ENCODE peak calls at places on chromosomes 3 and 15, in seven cellular contexts. One of them, this sample, is unnamed.

GRCh38 chr3:101150504-101150903 is 157.3 kb upstream of the ABI3BP start:
- DNase-seq in Peyer's patch: no peak
- DNase-seq in neural progenitor cell: no peak
- DNase-seq in brain microvascular endothelial cell: no peak
- DNase-seq in WTC11: no peak
- DNase-seq in choroid plexus epithelial cell: no peak
- DNase-seq in pancreas: no peak
- DNase-seq in this sample: no peak

GRCh38 chr3:32882603-32883025 is 64.8 kb downstream of the TRIM71 start:
- DNase-seq in WTC11: no peak
- DNase-seq in Peyer's patch: no peak
- DNase-seq in brain microvascular endothelial cell: no peak
- DNase-seq in neural progenitor cell: no peak
- DNase-seq in pancreas: no peak
- DNase-seq in choroid plexus epithelial cell: no peak
- DNase-seq in this sample: no peak

GRCh38 chr15:39403674-39404117 is 177.2 kb upstream of the THBS1 start:
- DNase-seq in Peyer's patch: no peak
- DNase-seq in neural progenitor cell: no peak
- DNase-seq in choroid plexus epithelial cell: peak
- DNase-seq in brain microvascular endothelial cell: peak
- DNase-seq in pancreas: no peak
- DNase-seq in WTC11: no peak
- DNase-seq in this sample: no peak

GRCh38 chr3:112376996-112377395 is 44.0 kb downstream of the CD200 start:
- DNase-seq in Peyer's patch: no peak
- DNase-seq in neural progenitor cell: no peak
- DNase-seq in pancreas: no peak
- DNase-seq in choroid plexus epithelial cell: peak
- DNase-seq in WTC11: no peak
- DNase-seq in brain microvascular endothelial cell: peak
- DNase-seq in this sample: no peak

GRCh38 chr3:62237296-62237948 is 135.9 kb downstream of the FEZF2 start:
- DNase-seq in brain microvascular endothelial cell: no peak
- DNase-seq in WTC11: no peak
- DNase-seq in choroid plexus epithelial cell: no peak
- DNase-seq in neural progenitor cell: no peak
- DNase-seq in pancreas: no peak
- DNase-seq in Peyer's patch: no peak
- DNase-seq in this sample: no peak

GRCh38 chr15:70127288-70127746 is 29.6 kb upstream of the TLE3 start:
- DNase-seq in choroid plexus epithelial cell: no peak
- DNase-seq in pancreas: no peak
- DNase-seq in Peyer's patch: peak
- DNase-seq in neural progenitor cell: no peak
- DNase-seq in WTC11: no peak
- DNase-seq in brain microvascular endothelial cell: no peak
- DNase-seq in this sample: no peak

GRCh38 chr3:31448035-31448881 is 84.5 kb upstream of the STT3B start:
- DNase-seq in Peyer's patch: peak
- DNase-seq in pancreas: peak
- DNase-seq in WTC11: peak
- DNase-seq in brain microvascular endothelial cell: no peak
- DNase-seq in neural progenitor cell: peak
- DNase-seq in choroid plexus epithelial cell: peak
- DNase-seq in this sample: no peak

GRCh38 chr3:24475945-24476344 is 18.7 kb downstream of the THRB start:
- DNase-seq in choroid plexus epithelial cell: no peak
- DNase-seq in pancreas: no peak
- DNase-seq in WTC11: no peak
- DNase-seq in neural progenitor cell: no peak
- DNase-seq in brain microvascular endothelial cell: no peak
- DNase-seq in Peyer's patch: no peak
- DNase-seq in this sample: no peak

GRCh38 chr3:164452707-164453106 is 625.6 kb downstream of the SI start:
- DNase-seq in choroid plexus epithelial cell: peak
- DNase-seq in WTC11: no peak
- DNase-seq in pancreas: no peak
- DNase-seq in brain microvascular endothelial cell: no peak
- DNase-seq in neural progenitor cell: no peak
- DNase-seq in Peyer's patch: no peak
- DNase-seq in this sample: no peak

GRCh38 chr3:34011171-34012101 is 213.0 kb downstream of the PDCD6IP start:
- DNase-seq in pancreas: no peak
- DNase-seq in choroid plexus epithelial cell: peak
- DNase-seq in Peyer's patch: no peak
- DNase-seq in WTC11: no peak
- DNase-seq in neural progenitor cell: peak
- DNase-seq in brain microvascular endothelial cell: peak
- DNase-seq in this sample: no peak

GRCh38 chr3:180420804-180421203 is 181.2 kb upstream of the TTC14 start:
- DNase-seq in WTC11: no peak
- DNase-seq in Peyer's patch: no peak
- DNase-seq in pancreas: no peak
- DNase-seq in choroid plexus epithelial cell: peak
- DNase-seq in neural progenitor cell: no peak
- DNase-seq in brain microvascular endothelial cell: no peak
- DNase-seq in this sample: no peak

GRCh38 chr3:116971531-116971930 is 262.0 kb downstream of the TUSC7 start:
- DNase-seq in pancreas: no peak
- DNase-seq in Peyer's patch: no peak
- DNase-seq in choroid plexus epithelial cell: no peak
- DNase-seq in WTC11: no peak
- DNase-seq in neural progenitor cell: no peak
- DNase-seq in brain microvascular endothelial cell: no peak
- DNase-seq in this sample: no peak

GRCh38 chr3:140467104-140467577 is 210.7 kb upstream of the TRIM42 start:
- DNase-seq in neural progenitor cell: peak
- DNase-seq in pancreas: no peak
- DNase-seq in brain microvascular endothelial cell: peak
- DNase-seq in Peyer's patch: no peak
- DNase-seq in choroid plexus epithelial cell: peak
- DNase-seq in WTC11: no peak
- DNase-seq in this sample: no peak

GRCh38 chr15:68107142-68107541 is 53.0 kb downstream of the PIAS1 start:
- DNase-seq in choroid plexus epithelial cell: no peak
- DNase-seq in neural progenitor cell: no peak
- DNase-seq in brain microvascular endothelial cell: no peak
- DNase-seq in WTC11: no peak
- DNase-seq in pancreas: no peak
- DNase-seq in Peyer's patch: no peak
- DNase-seq in this sample: no peak

GRCh38 chr15:74397239-74398068 is 30.0 kb upstream of the CYP11A1 start:
- DNase-seq in Peyer's patch: peak
- DNase-seq in choroid plexus epithelial cell: no peak
- DNase-seq in WTC11: no peak
- DNase-seq in pancreas: peak
- DNase-seq in brain microvascular endothelial cell: no peak
- DNase-seq in neural progenitor cell: no peak
- DNase-seq in this sample: no peak

GRCh38 chr3:135706758-135707375 is 258.7 kb upstream of the PPP2R3A start:
- DNase-seq in brain microvascular endothelial cell: no peak
- DNase-seq in choroid plexus epithelial cell: no peak
- DNase-seq in WTC11: no peak
- DNase-seq in Peyer's patch: no peak
- DNase-seq in pancreas: no peak
- DNase-seq in neural progenitor cell: no peak
- DNase-seq in this sample: no peak

GRCh38 chr3:195696632-195697278 is 24.0 kb upstream of the MUC20 start:
- DNase-seq in brain microvascular endothelial cell: no peak
- DNase-seq in pancreas: no peak
- DNase-seq in Peyer's patch: no peak
- DNase-seq in choroid plexus epithelial cell: no peak
- DNase-seq in WTC11: no peak
- DNase-seq in neural progenitor cell: peak
- DNase-seq in this sample: no peak

GRCh38 chr3:63565220-63565619 is 87.3 kb upstream of the SNTN start:
- DNase-seq in pancreas: no peak
- DNase-seq in neural progenitor cell: no peak
- DNase-seq in choroid plexus epithelial cell: no peak
- DNase-seq in Peyer's patch: no peak
- DNase-seq in WTC11: peak
- DNase-seq in brain microvascular endothelial cell: no peak
- DNase-seq in this sample: no peak

GRCh38 chr15:26115229-26115943 is 252.3 kb upstream of the ATP10A start:
- DNase-seq in WTC11: no peak
- DNase-seq in brain microvascular endothelial cell: no peak
- DNase-seq in Peyer's patch: no peak
- DNase-seq in neural progenitor cell: peak
- DNase-seq in choroid plexus epithelial cell: no peak
- DNase-seq in pancreas: no peak
- DNase-seq in this sample: no peak

GRCh38 chr3:130242850-130243569 is 102.5 kb upstream of the COL6A5 start:
- DNase-seq in choroid plexus epithelial cell: peak
- DNase-seq in WTC11: no peak
- DNase-seq in neural progenitor cell: peak
- DNase-seq in Peyer's patch: peak
- DNase-seq in brain microvascular endothelial cell: peak
- DNase-seq in pancreas: no peak
- DNase-seq in this sample: no peak

GRCh38 chr3:160477750-160478149 is 28.2 kb upstream of the TRIM59 start:
- DNase-seq in choroid plexus epithelial cell: peak
- DNase-seq in Peyer's patch: no peak
- DNase-seq in pancreas: no peak
- DNase-seq in WTC11: no peak
- DNase-seq in neural progenitor cell: no peak
- DNase-seq in brain microvascular endothelial cell: peak
- DNase-seq in this sample: no peak

GRCh38 chr3:4726549-4726948 is 233.4 kb downstream of the ITPR1 start:
- DNase-seq in neural progenitor cell: no peak
- DNase-seq in brain microvascular endothelial cell: no peak
- DNase-seq in choroid plexus epithelial cell: no peak
- DNase-seq in WTC11: no peak
- DNase-seq in pancreas: no peak
- DNase-seq in Peyer's patch: no peak
- DNase-seq in this sample: no peak

GRCh38 chr3:4722103-4722502 is 229.0 kb downstream of the ITPR1 start:
- DNase-seq in brain microvascular endothelial cell: peak
- DNase-seq in choroid plexus epithelial cell: peak
- DNase-seq in pancreas: no peak
- DNase-seq in WTC11: no peak
- DNase-seq in Peyer's patch: peak
- DNase-seq in neural progenitor cell: no peak
- DNase-seq in this sample: no peak

GRCh38 chr3:4721511-4721911 is 228.4 kb downstream of the ITPR1 start:
- DNase-seq in Peyer's patch: no peak
- DNase-seq in WTC11: no peak
- DNase-seq in neural progenitor cell: no peak
- DNase-seq in choroid plexus epithelial cell: peak
- DNase-seq in pancreas: no peak
- DNase-seq in brain microvascular endothelial cell: peak
- DNase-seq in this sample: no peak

GRCh38 chr3:4720316-4721075 is 227.3 kb downstream of the ITPR1 start:
- DNase-seq in Peyer's patch: peak
- DNase-seq in WTC11: peak
- DNase-seq in neural progenitor cell: peak
- DNase-seq in brain microvascular endothelial cell: peak
- DNase-seq in pancreas: peak
- DNase-seq in choroid plexus epithelial cell: peak
- DNase-seq in this sample: no peak

GRCh38 chr3:4723921-4724698 is 231.0 kb downstream of the ITPR1 start:
- DNase-seq in Peyer's patch: no peak
- DNase-seq in brain microvascular endothelial cell: no peak
- DNase-seq in WTC11: no peak
- DNase-seq in neural progenitor cell: no peak
- DNase-seq in choroid plexus epithelial cell: no peak
- DNase-seq in pancreas: no peak
- DNase-seq in this sample: no peak
- TF ChIP-seq CTCF in Peyer's patch: no peak
- TF ChIP-seq CTCF in brain microvascular endothelial cell: no peak
- TF ChIP-seq CTCF in WTC11: no peak
- TF ChIP-seq CTCF in neural progenitor cell: no peak
- TF ChIP-seq CTCF in choroid plexus epithelial cell: no peak
- TF ChIP-seq CTCF in pancreas: no peak
- TF ChIP-seq CTCF in this sample: no peak

DNA sequence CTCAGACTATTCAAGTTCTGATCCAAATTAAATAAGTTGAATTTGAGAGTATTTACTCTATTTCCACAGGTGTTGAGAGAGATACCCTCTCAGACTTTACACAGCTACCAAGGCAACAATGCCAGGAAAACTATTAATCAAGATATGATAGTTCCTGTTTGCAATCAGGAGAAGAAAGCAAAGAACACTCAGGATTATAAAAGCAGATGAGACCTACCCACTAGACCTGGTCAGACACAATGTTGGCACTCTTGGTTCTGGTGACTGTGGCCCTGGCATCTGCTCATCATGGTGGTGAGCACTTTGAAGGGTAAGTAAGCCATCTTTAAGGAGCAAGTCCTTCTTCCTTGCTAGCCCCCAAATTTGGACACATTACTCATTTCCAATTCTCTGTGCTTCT is at the start of gene CPB1:
- DNase-seq in pancreas: peak
- DNase-seq in WTC11: no peak
- DNase-seq in Peyer's patch: no peak
- DNase-seq in choroid plexus epithelial cell: no peak
- DNase-seq in brain microvascular endothelial cell: no peak
- DNase-seq in neural progenitor cell: no peak
- DNase-seq in this sample: no peak
- TF ChIP-seq CTCF in pancreas: no peak
- TF ChIP-seq CTCF in WTC11: no peak
- TF ChIP-seq CTCF in Peyer's patch: no peak
- TF ChIP-seq CTCF in choroid plexus epithelial cell: no peak
- TF ChIP-seq CTCF in brain microvascular endothelial cell: no peak
- TF ChIP-seq CTCF in neural progenitor cell: no peak
- TF ChIP-seq CTCF in this sample: no peak

DNA sequence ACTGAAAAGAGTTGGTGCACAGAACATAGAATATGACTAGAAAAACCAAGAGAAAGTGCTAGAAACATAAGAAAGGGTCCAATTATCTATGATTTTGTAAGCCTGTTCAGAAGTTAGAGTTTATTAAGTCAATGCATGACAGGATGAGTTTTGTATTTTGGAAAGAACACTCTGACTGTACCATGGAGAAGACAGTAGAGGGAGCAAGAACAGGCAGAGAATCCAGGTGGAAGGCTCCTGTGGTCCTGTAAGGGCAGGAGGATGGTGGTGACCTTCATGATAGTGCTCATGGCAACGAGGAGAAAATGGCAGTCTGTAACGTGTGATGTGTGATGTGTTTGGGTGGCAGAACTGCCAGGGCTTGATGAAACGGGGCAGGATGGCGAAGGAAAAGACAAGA is 249.1 kb downstream of the CTNNB1 start:
- DNase-seq in brain microvascular endothelial cell: no peak
- DNase-seq in choroid plexus epithelial cell: no peak
- DNase-seq in pancreas: no peak
- DNase-seq in neural progenitor cell: no peak
- DNase-seq in Peyer's patch: no peak
- DNase-seq in WTC11: no peak
- DNase-seq in this sample: no peak
- TF ChIP-seq CTCF in brain microvascular endothelial cell: no peak
- TF ChIP-seq CTCF in choroid plexus epithelial cell: peak
- TF ChIP-seq CTCF in pancreas: no peak
- TF ChIP-seq CTCF in neural progenitor cell: no peak
- TF ChIP-seq CTCF in Peyer's patch: no peak
- TF ChIP-seq CTCF in WTC11: no peak
- TF ChIP-seq CTCF in this sample: no peak

DNA sequence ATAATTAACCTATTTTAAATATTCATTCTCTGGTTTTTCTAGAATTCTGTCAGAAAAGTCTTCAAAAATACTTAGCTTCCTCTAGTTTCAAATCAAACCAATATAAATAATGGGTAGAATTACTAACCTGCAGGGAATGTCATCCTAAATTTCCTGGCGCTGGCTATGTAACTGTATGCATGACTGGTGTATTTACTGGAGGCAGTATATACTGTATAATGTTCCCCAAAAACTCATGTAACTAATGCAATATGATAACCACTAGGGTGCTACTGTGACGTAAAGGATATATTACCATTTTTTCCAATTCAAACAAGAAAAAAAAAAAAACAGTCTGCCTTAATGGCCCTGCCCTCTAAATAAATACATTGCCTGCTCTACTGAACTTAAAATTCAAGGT is 407.5 kb downstream of the MECOM start:
- DNase-seq in WTC11: no peak
- DNase-seq in Peyer's patch: no peak
- DNase-seq in brain microvascular endothelial cell: no peak
- DNase-seq in choroid plexus epithelial cell: no peak
- DNase-seq in neural progenitor cell: no peak
- DNase-seq in pancreas: no peak
- DNase-seq in this sample: no peak
- TF ChIP-seq CTCF in WTC11: no peak
- TF ChIP-seq CTCF in Peyer's patch: no peak
- TF ChIP-seq CTCF in brain microvascular endothelial cell: no peak
- TF ChIP-seq CTCF in choroid plexus epithelial cell: no peak
- TF ChIP-seq CTCF in neural progenitor cell: no peak
- TF ChIP-seq CTCF in pancreas: no peak
- TF ChIP-seq CTCF in this sample: no peak

This sample was measured in natural killer cell.